ENCODE peak calls at places on chromosomes 11 and 22, in five cellular contexts. W, E, T, D and H are unnamed samples.

GRCh38 chr11:63212742-63213141 is 30.7 kb downstream of the SLC22A25 start:
- DNase-seq in W (no peak), E (no peak), T (no peak), D (no peak), H (no peak)

GRCh38 chr22:23187871-23188700 is 7.8 kb downstream of the BCR start:
- DNase-seq in W (no peak), E (no peak), T (no peak), D (no peak), H (no peak)

GRCh38 chr22:29080061-29080975 is 7.5 kb downstream of the KREMEN1 start:
- DNase-seq in W (no peak), E (no peak), T (no peak), D (no peak), H (no peak)

GRCh38 chr11:95429376-95429907 is 198.4 kb upstream of the SESN3 start:
- DNase-seq in W (no peak), E (no peak), T (no peak), D (no peak), H (no peak)

GRCh38 chr11:35786918-35787557 is 124.5 kb downstream of the TRIM44 start:
- DNase-seq in W (no peak), E (no peak), T (peak; percentile 18), D (no peak), H (no peak)

GRCh38 chr11:94926698-94927237 is 46.6 kb downstream of the CWC15 start:
- DNase-seq in W (no peak), E (no peak), T (peak; percentile 77), D (no peak), H (no peak)

GRCh38 chr11:131195801-131196517 is 174.5 kb upstream of the NTM start:
- DNase-seq in W (no peak), E (no peak), T (peak; percentile 11), D (no peak), H (no peak)

GRCh38 chr11:117743121-117743815 is 53.7 kb downstream of the DSCAML1 start:
- DNase-seq in W (peak; percentile 57), E (no peak), T (no peak), D (no peak), H (no peak)

GRCh38 chr22:23837911-23838685 is 708 bp downstream of the DERL3 start:
- DNase-seq in W (no peak), E (no peak), T (no peak), D (no peak), H (no peak)

GRCh38 chr11:60717956-60718355 is 6.6 kb upstream of the MS4A18 start:
- DNase-seq in W (no peak), E (no peak), T (no peak), D (peak; percentile 1), H (no peak)

GRCh38 chr22:32591620-32592019 is 117.0 kb downstream of the FBXO7 start:
- DNase-seq in W (no peak), E (no peak), T (no peak), D (no peak), H (no peak)

GRCh38 chr11:2363816-2364370 is 13.2 kb upstream of the CD81 start:
- DNase-seq in W (no peak), E (no peak), T (no peak), D (no peak), H (no peak)

GRCh38 chr11:114296190-114296978 is at the start of gene NNMT:
- DNase-seq in W (no peak), E (no peak), T (peak; percentile 92), D (no peak), H (no peak)

GRCh38 chr11:69497221-69497787 is 15.8 kb downstream of the LINC01488 start:
- DNase-seq in W (no peak), E (no peak), T (peak; percentile 90), D (no peak), H (no peak)

GRCh38 chr22:38404419-38404818 is 50.6 kb downstream of the KCNJ4 start:
- DNase-seq in W (no peak), E (no peak), T (no peak), D (no peak), H (no peak)

GRCh38 chr11:76624515-76625379 is 45.8 kb downstream of the LRRC32 start:
- DNase-seq in W (no peak), E (no peak), T (no peak), D (no peak), H (no peak)

GRCh38 chr11:130055637-130056036 is 14.1 kb upstream of the APLP2 start:
- DNase-seq in W (no peak), E (no peak), T (no peak), D (no peak), H (no peak)

GRCh38 chr11:35239476-35240075 is 100.6 kb downstream of the CD44 start:
- DNase-seq in W (no peak), E (no peak), T (no peak), D (no peak), H (no peak)

GRCh38 chr11:134659882-134660281 is 247.8 kb upstream of the B3GAT1 start:
- DNase-seq in W (no peak), E (no peak), T (no peak), D (no peak), H (no peak)

GRCh38 chr11:77669848-77670511 is 32.4 kb upstream of the CLNS1A start:
- DNase-seq in W (no peak), E (no peak), T (no peak), D (no peak), H (no peak)

GRCh38 chr11:2718817-2719438 is 19.1 kb upstream of the KCNQ1OT1 start:
- DNase-seq in W (no peak), E (no peak), T (no peak), D (no peak), H (no peak)

GRCh38 chr22:37500745-37501144 is 14.6 kb upstream of the MFNG start:
- DNase-seq in W (no peak), E (no peak), T (no peak), D (no peak), H (no peak)

GRCh38 chr11:33692013-33692504 is 8.6 kb downstream of the C11orf91 start:
- DNase-seq in W (no peak), E (no peak), T (peak; percentile 91), D (no peak), H (no peak)

GRCh38 chr22:50136431-50137047 is 34.0 kb upstream of the PANX2 start:
- DNase-seq in W (no peak), E (no peak), T (no peak), D (no peak), H (no peak)

GRCh38 chr22:24128631-24129601 is 52.4 kb upstream of the SUSD2 start:
- DNase-seq in W (peak; percentile 57), E (no peak), T (no peak), D (no peak), H (no peak)

GRCh38 chr11:63845305-63845704 is 6.4 kb downstream of the MARK2 start:
- DNase-seq in W (no peak), E (no peak), T (peak; percentile 47), D (no peak), H (no peak)

GRCh38 chr11:111730871-111731591 is 35.2 kb downstream of the PPP2R1B start:
- DNase-seq in W (peak; percentile 95), E (no peak), T (no peak), D (no peak), H (no peak)

GRCh38 chr22:45535400-45535799 is 32.7 kb downstream of the FBLN1 start:
- DNase-seq in W (no peak), E (no peak), T (no peak), D (no peak), H (no peak)

GRCh38 chr22:20319041-20319744 is 667 bp downstream of the DGCR6L start:
- DNase-seq in W (no peak), E (no peak), T (no peak), D (no peak), H (no peak)

GRCh38 chr11:93783362-93783761 is 720 bp upstream of the MED17 start:
- DNase-seq in W (no peak), E (no peak), T (no peak), D (no peak), H (no peak)

GRCh38 chr11:95346207-95346718 is 115.3 kb upstream of the SESN3 start:
- DNase-seq in W (no peak), E (no peak), T (no peak), D (no peak), H (no peak)

GRCh38 chr22:42608481-42609361 is 6.0 kb downstream of the POLDIP3 start:
- DNase-seq in W (no peak), E (no peak), T (peak; percentile 45), D (no peak), H (no peak)

GRCh38 chr22:39938509-39938908 is 21.7 kb upstream of the TMA7B start:
- DNase-seq in W (no peak), E (no peak), T (no peak), D (no peak), H (no peak)

GRCh38 chr11:46382644-46383403 is 1.4 kb downstream of the MDK start:
- DNase-seq in W (no peak), E (no peak), T (no peak), D (no peak), H (no peak)

GRCh38 chr11:61771195-61771894 is 18.9 kb downstream of the MYRF start:
- DNase-seq in W (no peak), E (no peak), T (no peak), D (no peak), H (no peak)

GRCh38 chr11:57735655-57736298 is 5.5 kb upstream of the SELENOH start:
- DNase-seq in W (no peak), E (no peak), T (no peak), D (no peak), H (no peak)

GRCh38 chr11:102446606-102447005 is 6.0 kb downstream of the TMEM123 start:
- DNase-seq in W (no peak), E (no peak), T (no peak), D (no peak), H (no peak)

GRCh38 chr11:108775324-108775723 is 110.5 kb downstream of the DDX10 start:
- DNase-seq in W (no peak), E (no peak), T (no peak), D (no peak), H (no peak)

GRCh38 chr11:69022268-69022667 is 9.2 kb upstream of the MRGPRF start:
- DNase-seq in W (no peak), E (no peak), T (no peak), D (no peak), H (no peak)

GRCh38 chr11:66561178-66561974 is 7.0 kb downstream of the CTSF start:
- DNase-seq in W (no peak), E (no peak), T (no peak), D (no peak), H (no peak)